ENCODE peak calls at places on chromosomes 11 and 22, in six cellular contexts. W, R, S, Q, L and K are unnamed samples. For H3K9me3, the result is how much of the 10 kb centered on the place peaks cover.

GRCh38 chr11:74084796-74085541 is 76.1 kb upstream of the UCP3 start:
- DNase-seq in W (no peak), R (no peak), S (peak), Q (no peak), L (no peak), K (no peak)

GRCh38 chr11:118052581-118053206 is 24.2 kb upstream of the TMPRSS4 start:
- DNase-seq in W (peak), R (no peak), S (no peak), Q (no peak), L (no peak), K (no peak)

GRCh38 chr11:14773755-14774154 is 118.3 kb downstream of the CYP2R1 start:
- DNase-seq in W (no peak), R (no peak), S (peak), Q (no peak), L (no peak), K (no peak)

GRCh38 chr11:4511846-4512245 is 29.4 kb downstream of the OR52K1 start:
- DNase-seq in W (no peak), R (no peak), S (no peak), Q (peak), L (no peak), K (no peak)

GRCh38 chr11:10651579-10652361 is 41.8 kb downstream of the IRAG1 start:
- DNase-seq in W (peak), R (peak), S (no peak), Q (no peak), L (peak), K (no peak)

GRCh38 chr11:98734686-98735085 is 286.1 kb upstream of the CNTN5 start:
- DNase-seq in W (no peak), R (no peak), S (no peak), Q (no peak), L (no peak), K (no peak)

GRCh38 chr11:77320351-77320750 is 18.9 kb upstream of the GDPD4 start:
- DNase-seq in W (no peak), R (no peak), S (peak), Q (no peak), L (no peak), K (no peak)

GRCh38 chr22:36341640-36342041 is 46.1 kb downstream of the MYH9 start:
- DNase-seq in W (no peak), R (no peak), S (no peak), Q (no peak), L (no peak), K (no peak)

GRCh38 chr11:28697920-28698827 is 590.0 kb downstream of the METTL15 start:
- DNase-seq in W (peak), R (peak), S (peak), Q (peak), L (no peak), K (peak)

GRCh38 chr11:94823127-94823732 is 55.1 kb downstream of the AMOTL1 start:
- DNase-seq in W (no peak), R (no peak), S (no peak), Q (no peak), L (no peak), K (no peak)

GRCh38 chr22:38243007-38243775 is 29.6 kb downstream of the TMEM184B start:
- DNase-seq in W (peak), R (no peak), S (peak), Q (peak), L (peak), K (no peak)
- TF ChIP-seq POLR2A in W (no peak), R (no peak), S (no peak), Q (no peak), L (no peak), K (no peak)

GRCh38 chr11:60376601-60377000 is 1.7 kb upstream of the MS4A7 start:
- DNase-seq in W (no peak), R (no peak), S (no peak), Q (no peak), L (no peak), K (no peak)

GRCh38 chr11:60377737-60378136 is 595 bp upstream of the MS4A7 start:
- DNase-seq in W (peak), R (no peak), S (no peak), Q (no peak), L (no peak), K (peak)

GRCh38 chr11:60372767-60373166 is 5.6 kb upstream of the MS4A7 start:
- DNase-seq in W (no peak), R (no peak), S (no peak), Q (no peak), L (no peak), K (no peak)

DNA sequence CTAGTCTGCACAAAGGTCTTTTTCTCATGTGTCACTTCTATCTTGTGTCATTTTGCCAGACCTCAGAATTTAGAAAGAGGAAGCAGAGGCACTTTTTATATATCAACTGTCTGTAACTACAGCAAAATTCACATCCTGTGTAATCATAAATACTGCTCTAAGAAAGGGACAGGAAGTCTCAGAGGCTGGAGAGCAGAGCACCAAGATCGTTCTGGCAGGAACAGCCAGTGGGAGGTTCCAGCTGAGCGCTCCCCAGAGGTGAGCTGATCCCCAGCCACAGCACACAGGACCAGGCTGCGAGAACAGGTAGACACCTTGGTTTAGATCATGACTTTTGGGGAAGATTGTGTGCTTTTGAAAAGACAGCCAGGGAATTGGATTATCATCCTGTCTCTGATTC is at the start of gene MS4A7:
- DNase-seq in W (peak), R (no peak), S (no peak), Q (no peak), L (no peak), K (peak)
- H3K9me3 ChIP-seq in W (under half), R (under half), S (under half), Q (under half), L (under half), K (under half)

DNA sequence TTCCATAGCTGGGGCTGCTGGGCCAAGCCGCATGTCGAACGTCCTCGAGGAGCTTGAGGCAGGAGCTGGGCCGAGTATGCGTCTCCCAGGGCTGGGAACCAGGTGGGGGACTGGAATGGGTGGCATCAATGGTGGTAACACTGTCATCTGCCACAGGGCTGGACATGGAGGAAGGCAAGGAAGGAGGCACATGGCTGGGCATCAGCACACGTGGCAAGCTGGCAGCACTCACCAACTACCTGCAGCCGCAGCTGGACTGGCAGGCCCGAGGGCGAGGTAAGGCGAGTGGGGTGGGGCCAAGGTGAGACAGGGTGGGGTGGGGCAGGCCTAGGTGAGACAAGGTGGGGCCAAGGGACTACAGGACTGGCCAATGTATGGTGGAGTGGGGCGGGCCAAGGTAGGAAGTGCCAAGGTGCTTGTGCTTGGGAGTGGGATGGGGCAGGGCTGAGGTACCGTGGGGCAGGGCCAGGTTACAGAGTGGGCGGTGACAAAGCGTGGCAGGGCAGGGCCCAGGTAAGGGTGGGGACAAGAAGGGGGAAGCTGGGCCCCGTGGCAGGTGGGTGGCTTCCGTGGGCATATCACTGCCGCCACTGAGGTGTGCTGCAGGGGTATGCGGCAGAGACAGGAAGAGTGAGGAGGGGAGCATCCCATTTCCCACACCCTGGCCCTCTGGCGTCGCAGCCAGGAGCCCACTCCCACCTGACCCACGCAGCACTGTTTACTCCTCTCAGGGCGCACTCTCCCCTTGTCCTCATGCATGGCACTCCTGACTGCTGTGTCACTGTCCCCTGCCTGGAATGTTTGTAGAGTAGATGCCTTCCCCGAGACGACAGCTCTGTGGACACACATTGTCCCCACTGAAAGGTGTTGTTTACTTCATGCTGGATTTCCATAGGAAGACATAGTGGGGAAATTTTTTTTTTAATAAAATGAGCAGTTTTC is 27.5 kb upstream of the DGCR8 start:
- DNase-seq in W (peak), R (no peak), S (no peak), Q (no peak), L (no peak), K (no peak)
- TF ChIP-seq POLR2A in W (no peak), R (no peak), S (no peak), Q (no peak), L (no peak), K (no peak)

DNA sequence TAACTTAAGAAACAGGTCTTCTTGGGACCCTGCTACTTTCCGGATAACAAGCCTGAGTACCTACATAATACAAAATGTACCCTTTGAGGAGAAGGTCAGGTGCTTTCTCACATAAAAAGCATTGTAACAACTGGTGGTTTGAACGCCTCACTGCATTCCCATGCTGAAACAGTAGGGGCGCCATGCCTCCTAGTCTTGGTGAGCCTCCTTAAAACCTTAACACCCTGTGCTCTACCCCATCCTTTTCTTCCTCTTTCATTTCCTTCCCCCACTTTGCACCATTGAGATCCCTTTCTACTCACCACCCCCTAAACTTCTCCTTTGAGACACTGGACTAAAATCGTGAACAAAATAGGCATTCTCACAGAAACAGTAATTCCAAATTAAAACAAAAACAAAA is 729.3 kb downstream of the NTM start:
- DNase-seq in W (no peak), R (no peak), S (no peak), Q (no peak), L (no peak), K (peak)
- H3K9me3 ChIP-seq in W (under half), R (under half), S (under half), Q (under half), L (under half), K (under half)

DNA sequence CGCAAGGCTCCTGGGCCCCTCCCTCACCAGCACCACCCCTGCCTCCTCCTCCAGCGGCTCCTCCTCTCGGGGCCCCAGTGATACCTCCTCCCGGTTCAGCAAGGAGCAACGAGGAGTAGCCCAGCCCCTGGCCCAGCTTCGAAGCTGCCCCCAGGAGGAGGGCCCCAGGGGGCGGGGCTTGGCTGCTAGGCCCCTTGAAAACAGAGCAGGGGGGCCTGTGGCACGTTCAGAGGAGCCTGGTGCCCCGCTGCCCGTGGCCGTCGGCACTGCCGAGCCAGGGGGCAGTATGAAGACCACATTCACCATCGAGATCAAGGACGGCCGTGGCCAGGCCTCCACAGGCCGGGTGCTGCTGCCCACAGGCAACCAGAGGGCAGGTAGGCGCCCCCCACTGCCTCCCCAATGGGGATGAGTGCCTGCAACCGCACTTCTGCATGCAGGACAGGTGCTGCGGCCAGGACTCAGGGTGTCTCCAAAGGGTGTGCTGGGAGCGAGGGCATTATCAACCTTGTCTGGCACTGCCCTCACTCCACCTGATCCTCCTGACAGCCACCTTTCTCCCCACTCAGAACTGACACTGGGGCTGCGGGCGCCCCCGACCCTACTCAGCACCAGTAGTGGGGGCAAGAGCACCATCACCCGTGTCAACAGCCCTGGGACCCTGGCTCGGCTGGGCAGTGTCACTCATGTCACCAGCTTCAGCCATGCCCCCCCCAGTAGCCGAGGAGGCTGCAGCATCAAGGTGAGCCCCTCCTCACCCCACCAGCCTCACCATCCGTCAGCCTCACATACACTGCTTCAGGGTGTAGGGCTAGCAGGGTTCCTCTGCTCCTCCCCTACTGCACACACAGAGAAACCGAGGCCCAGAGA is 10.2 kb downstream of the SMTN start:
- DNase-seq in W (no peak), R (no peak), S (no peak), Q (no peak), L (no peak), K (no peak)
- TF ChIP-seq POLR2A in W (no peak), R (no peak), S (no peak), Q (no peak), L (no peak), K (no peak)